ENCODE peak calls at places on chromosomes 4 and X, in seven cellular contexts. P, G, D, Z, A, T and C are unnamed samples.

GRCh38 chr4:94641702-94642560 is 115.8 kb upstream of the BMPR1B start:
- DNase-seq in P (no peak), G (no peak), D (no peak), Z (no peak), A (peak), T (no peak), C (no peak)

GRCh38 chrX:45689971-45690370 is 489.3 kb upstream of the DIPK2B start:
- DNase-seq in P (no peak), G (no peak), D (no peak), Z (no peak), A (no peak), T (no peak), C (no peak)

GRCh38 chr4:157315968-157316367 is 95.4 kb downstream of the GRIA2 start:
- DNase-seq in P (no peak), G (no peak), D (no peak), Z (no peak), A (no peak), T (no peak), C (no peak)

GRCh38 chr4:140463182-140463581 is 34.9 kb downstream of the MGAT4D start:
- DNase-seq in P (no peak), G (no peak), D (no peak), Z (no peak), A (no peak), T (no peak), C (no peak)

GRCh38 chr4:20178902-20179576 is 72.7 kb upstream of the SLIT2 start:
- DNase-seq in P (no peak), G (no peak), D (no peak), Z (no peak), A (no peak), T (no peak), C (no peak)

GRCh38 chr4:176671532-176671931 is 121.2 kb downstream of the VEGFC start:
- DNase-seq in P (no peak), G (no peak), D (no peak), Z (no peak), A (no peak), T (no peak), C (no peak)

GRCh38 chr4:156293657-156294297 is 340.1 kb upstream of the CTSO start:
- DNase-seq in P (no peak), G (no peak), D (no peak), Z (no peak), A (no peak), T (no peak), C (no peak)

GRCh38 chr4:114615435-114615834 is 16.8 kb downstream of the UGT8 start:
- DNase-seq in P (no peak), G (no peak), D (no peak), Z (no peak), A (no peak), T (no peak), C (no peak)

GRCh38 chrX:107766470-107767140 is 9.0 kb downstream of the TSC22D3 start:
- DNase-seq in P (no peak), G (no peak), D (no peak), Z (no peak), A (no peak), T (no peak), C (no peak)

GRCh38 chrX:14832151-14832550 is 40.7 kb downstream of the FANCB start:
- DNase-seq in P (no peak), G (no peak), D (no peak), Z (no peak), A (peak), T (no peak), C (no peak)

GRCh38 chr4:183658362-183659028 is 490 bp downstream of the RWDD4 start:
- DNase-seq in P (peak), G (no peak), D (no peak), Z (no peak), A (no peak), T (no peak), C (peak)

GRCh38 chr4:153512952-153513500 is 46.9 kb downstream of the TMEM131L start:
- DNase-seq in P (no peak), G (no peak), D (no peak), Z (no peak), A (no peak), T (no peak), C (no peak)

GRCh38 chr4:15482346-15482745 is 12.7 kb downstream of the CC2D2A start:
- DNase-seq in P (no peak), G (no peak), D (no peak), Z (no peak), A (no peak), T (no peak), C (no peak)

GRCh38 chrX:2135421-2135820 is 365.4 kb downstream of the DHRSX start:
- DNase-seq in P (no peak), G (no peak), D (no peak), Z (no peak), A (no peak), T (no peak), C (no peak)

GRCh38 chr4:118585015-118585414 is 100.2 kb upstream of the METTL14 start:
- DNase-seq in P (no peak), G (no peak), D (no peak), Z (no peak), A (no peak), T (no peak), C (no peak)

GRCh38 chrX:38500886-38501285 is 60.5 kb upstream of the TSPAN7 start:
- DNase-seq in P (no peak), G (no peak), D (no peak), Z (no peak), A (no peak), T (no peak), C (no peak)

GRCh38 chrX:139823806-139824205 is 109.0 kb downstream of the ATP11C start:
- DNase-seq in P (no peak), G (no peak), D (no peak), Z (no peak), A (no peak), T (no peak), C (no peak)

GRCh38 chrX:108230562-108230961 is 139.0 kb downstream of the ATG4A start:
- DNase-seq in P (no peak), G (no peak), D (no peak), Z (no peak), A (no peak), T (no peak), C (no peak)

GRCh38 chrX:107849747-107850478 is 24.2 kb downstream of the MID2 start:
- DNase-seq in P (no peak), G (no peak), D (no peak), Z (no peak), A (no peak), T (no peak), C (peak)

GRCh38 chr4:123862812-123863211 is 466.2 kb downstream of the SPRY1 start:
- DNase-seq in P (no peak), G (no peak), D (no peak), Z (no peak), A (no peak), T (no peak), C (no peak)

GRCh38 chr4:11698846-11699590 is 270.3 kb upstream of the HS3ST1 start:
- DNase-seq in P (no peak), G (no peak), D (no peak), Z (no peak), A (no peak), T (no peak), C (no peak)

GRCh38 chrX:15808254-15808653 is 18.0 kb downstream of the ZRSR2 start:
- DNase-seq in P (no peak), G (no peak), D (no peak), Z (no peak), A (no peak), T (no peak), C (no peak)

GRCh38 chr4:54015421-54016065 is 48.9 kb downstream of the CHIC2 start:
- DNase-seq in P (no peak), G (no peak), D (no peak), Z (no peak), A (no peak), T (no peak), C (no peak)

GRCh38 chr4:110550260-110550659 is 72.6 kb downstream of the PITX2 start:
- DNase-seq in P (no peak), G (no peak), D (no peak), Z (no peak), A (peak), T (no peak), C (no peak)